ENCODE peak calls at places on chromosome 5, in ten cellular contexts. J is A549, O is K562, M is SK-N-SH, I is suprapubic skin, U is ovary, N is upper lobe of left lung, W is stomach, Z is tibial nerve, R is HepG2. P is an unnamed sample.

GRCh38 chr5:76716456-76717157 is 681 bp downstream of the F2R start:
- DNase-seq in J (peak; percentile 47), O (peak; percentile 45), M (peak; percentile 56), I (no peak), U (no peak), N (no peak), W (no peak), Z (no peak), R (no peak), P (no peak)

GRCh38 chr5:96963267-96963666 is 27.4 kb downstream of the LNPEP start:
- DNase-seq in J (no peak), O (peak; percentile 42), M (no peak), I (peak; percentile 75), U (no peak), N (peak; percentile 24), W (no peak), Z (peak; percentile 43), R (no peak), P (peak; percentile 92)

GRCh38 chr5:139745121-139745799 is 50.3 kb upstream of the PSD2 start:
- DNase-seq in J (peak; percentile 75), O (peak; percentile 75), M (no peak), I (no peak), U (peak; percentile 42), N (no peak), W (no peak), Z (peak; percentile 20), R (no peak), P (no peak)

GRCh38 chr5:107565791-107566536 is 104.8 kb downstream of the EFNA5 start:
- DNase-seq in J (no peak), O (no peak), M (no peak), I (no peak), U (no peak), N (no peak), W (no peak), Z (no peak), R (no peak), P (no peak)

GRCh38 chr5:123365163-123365562 is 58.0 kb downstream of the CEP120 start:
- DNase-seq in J (no peak), O (no peak), M (no peak), I (no peak), U (no peak), N (no peak), W (no peak), Z (no peak), R (no peak), P (no peak)

GRCh38 chr5:1471997-1472963 is 27.0 kb upstream of the SLC6A3 start:
- DNase-seq in J (no peak), O (no peak), M (no peak), I (no peak), U (peak; percentile 5), N (peak; percentile 21), W (no peak), Z (no peak), R (no peak), P (no peak)

GRCh38 chr5:107389130-107389553 is 281.6 kb downstream of the EFNA5 start:
- DNase-seq in J (peak; percentile 86), O (no peak), M (no peak), I (no peak), U (no peak), N (peak; percentile 29), W (peak; percentile 29), Z (no peak), R (no peak), P (no peak)

GRCh38 chr5:174733091-174733690 is 8.8 kb downstream of the MSX2 start:
- DNase-seq in J (no peak), O (no peak), M (no peak), I (no peak), U (no peak), N (no peak), W (no peak), Z (no peak), R (no peak), P (no peak)

GRCh38 chr5:125149503-125149902 is 403.1 kb upstream of the ZNF608 start:
- DNase-seq in J (no peak), O (no peak), M (peak; percentile 30), I (no peak), U (no peak), N (no peak), W (no peak), Z (no peak), R (no peak), P (no peak)

GRCh38 chr5:39947657-39948056 is 522.9 kb upstream of the DAB2 start:
- DNase-seq in J (peak; percentile 6), O (no peak), M (no peak), I (no peak), U (no peak), N (peak; percentile 25), W (no peak), Z (peak; percentile 32), R (no peak), P (no peak)

GRCh38 chr5:39459091-39459490 is 34.3 kb upstream of the DAB2 start:
- DNase-seq in J (peak; percentile 60), O (no peak), M (no peak), I (no peak), U (no peak), N (no peak), W (no peak), Z (no peak), R (no peak), P (no peak)

GRCh38 chr5:11675198-11675597 is 229.0 kb downstream of the CTNND2 start:
- DNase-seq in J (no peak), O (no peak), M (no peak), I (no peak), U (no peak), N (no peak), W (no peak), Z (no peak), R (no peak), P (no peak)

GRCh38 chr5:11672385-11673085 is 231.7 kb downstream of the CTNND2 start:
- DNase-seq in J (no peak), O (no peak), M (no peak), I (no peak), U (no peak), N (no peak), W (no peak), Z (no peak), R (no peak), P (no peak)
- TF ChIP-seq EP300 in J (no peak), O (no peak), M (no peak), I (no peak), U (no peak), N (no peak), W (no peak), Z (no peak), R (no peak), P (no peak)

GRCh38 chr5:177440211-177440989 is 6.2 kb upstream of the PRR7 start:
- DNase-seq in J (no peak), O (no peak), M (no peak), I (no peak), U (no peak), N (no peak), W (no peak), Z (no peak), R (no peak), P (no peak)
- TF ChIP-seq EP300 in J (no peak), O (no peak), M (no peak), I (no peak), U (no peak), N (no peak), W (no peak), Z (peak; percentile 67), R (no peak), P (no peak)

GRCh38 chr5:59769832-59770231 is 123.7 kb downstream of the PDE4D start:
- DNase-seq in J (no peak), O (no peak), M (no peak), I (no peak), U (no peak), N (no peak), W (no peak), Z (no peak), R (no peak), P (no peak)

GRCh38 chr5:59767753-59768159 is 125.8 kb downstream of the PDE4D start:
- DNase-seq in J (no peak), O (no peak), M (no peak), I (no peak), U (no peak), N (no peak), W (no peak), Z (no peak), R (no peak), P (no peak)

GRCh38 chr5:59766394-59766793 is 127.1 kb downstream of the PDE4D start:
- DNase-seq in J (peak; percentile 58), O (no peak), M (peak; percentile 7), I (no peak), U (no peak), N (no peak), W (peak; percentile 79), Z (no peak), R (no peak), P (no peak)

GRCh38 chr5:59769041-59769360 is 124.5 kb downstream of the PDE4D start:
- DNase-seq in J (no peak), O (no peak), M (no peak), I (no peak), U (no peak), N (no peak), W (no peak), Z (no peak), R (no peak), P (no peak)

GRCh38 chr5:59768204-59769040 is 125.1 kb downstream of the PDE4D start:
- DNase-seq in J (peak; percentile 90), O (no peak), M (peak; percentile 41), I (peak; percentile 68), U (peak; percentile 21), N (peak; percentile 63), W (peak; percentile 76), Z (peak; percentile 37), R (peak; percentile 77), P (no peak)
- TF ChIP-seq EP300 in J (no peak), O (no peak), M (peak; percentile 20), I (no peak), U (no peak), N (no peak), W (no peak), Z (peak; percentile 68), R (no peak), P (no peak)

DNA sequence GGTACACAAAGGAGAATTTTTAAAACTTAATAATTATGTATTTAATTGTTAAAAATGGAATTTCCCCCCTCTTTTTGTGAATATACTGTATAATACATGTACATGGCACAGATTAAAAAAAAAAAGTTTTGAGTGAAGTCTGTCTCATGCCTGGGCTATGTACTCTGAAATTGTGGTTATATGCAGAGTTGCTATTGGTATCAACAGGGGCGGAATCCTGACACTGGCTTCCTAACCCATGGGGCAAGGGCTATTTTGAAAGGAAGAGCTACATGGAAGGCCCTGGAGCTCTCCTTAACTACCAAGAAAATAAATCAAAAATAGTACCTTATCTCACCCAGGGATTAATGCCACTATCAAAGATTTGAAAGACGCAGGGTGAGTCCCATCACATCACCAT is 865 bp upstream of the FAM193B start:
- DNase-seq in J (no peak), O (no peak), M (no peak), I (no peak), U (no peak), N (no peak), W (no peak), Z (no peak), R (no peak), P (no peak)
- TF ChIP-seq EP300 in J (no peak), O (no peak), M (no peak), I (no peak), U (no peak), N (no peak), W (no peak), Z (no peak), R (no peak), P (no peak)